ENCODE peak calls at places on chromosomes 5 and 9, in seven cellular contexts. Y is neural crest cell; B is activated CD4-positive, alpha-beta T cell treated with anti-CD3 and anti-CD28 coated beads for 36 hours; K is activated T-helper 9 cell treated with anti-CD3 and anti-CD28 coated beads, Interleukin-2, amount 50 U/mL, for 16 hours; C is HFFc6; S is stimulated activated CD4-positive, alpha-beta T cell treated with anti-CD3 and anti-CD28 coated beads, Interleukin-12 subunit alpha, Interleukin-12 subunit beta, amount 100 ng/mL, for 4 hours; U is heart right ventricle. V is an unnamed sample.

GRCh38 chr9:69421908-69422801 is 97.1 kb downstream of the ENTREP1 start:
- DNase-seq in Y (peak), C (peak), K (peak), U (no peak), S (peak), B (peak), V (peak)

GRCh38 chr9:124284940-124285441 is 27.2 kb downstream of the NEK6 start:
- DNase-seq in C (no peak), Y (peak), S (no peak), K (no peak), U (no peak), B (no peak), V (peak)

GRCh38 chr5:143061161-143061945 is 291.2 kb downstream of the ARHGAP26 start:
- DNase-seq in U (no peak), B (no peak), C (peak), K (no peak), S (no peak), Y (no peak), V (peak)

GRCh38 chr5:130045334-130045733 is 141.1 kb downstream of the CHSY3 start:
- DNase-seq in C (no peak), S (no peak), U (no peak), B (no peak), Y (no peak), K (no peak), V (no peak)

GRCh38 chr9:22469928-22470544 is 23.4 kb downstream of the DMRTA1 start:
- DNase-seq in C (peak), U (no peak), B (peak), Y (peak), S (no peak), K (no peak), V (peak)

GRCh38 chr5:172505840-172506638 is 51.7 kb upstream of the SH3PXD2B start:
- DNase-seq in K (no peak), U (no peak), B (no peak), C (no peak), S (no peak), Y (no peak), V (no peak)

GRCh38 chr5:172370237-172370640 is 84.1 kb downstream of the SH3PXD2B start:
- DNase-seq in U (no peak), K (no peak), S (no peak), B (no peak), Y (no peak), C (no peak), V (no peak)

GRCh38 chr9:120878188-120879130 is 1.5 kb upstream of the PHF19 start:
- DNase-seq in S (no peak), B (peak), K (no peak), C (no peak), U (no peak), Y (no peak), V (no peak)

GRCh38 chr5:91875133-91875779 is 492.1 kb upstream of the ARRDC3 start:
- DNase-seq in S (no peak), K (no peak), C (no peak), U (no peak), B (no peak), Y (no peak), V (peak)

GRCh38 chr5:73867344-73868335 is 241.6 kb downstream of the ARHGEF28 start:
- DNase-seq in K (no peak), U (no peak), B (no peak), C (peak), Y (no peak), S (no peak), V (peak)